ENCODE peak calls at places on chromosomes 3 and 15, in seven cellular contexts. U is CD8-positive, alpha-beta memory T cell; R is A673; S is Peyer's patch; T is pancreas; Q is sigmoid colon; K is NT2/D1. H is an unnamed sample. For H3K4me1, the result is how much of the 10 kb centered on the place peaks cover.

GRCh38 chr3:9147896-9148267 is 101.6 kb downstream of the SRGAP3 start:
- DNase-seq in R (no peak), U (no peak), T (no peak), Q (no peak), S (no peak), K (no peak), H (no peak)

GRCh38 chr15:74995779-74996765 is 709 bp downstream of the SCAMP5 start:
- DNase-seq in T (peak), U (peak), S (no peak), Q (no peak), K (no peak), R (no peak), H (no peak)

GRCh38 chr3:101202640-101203039 is 117.7 kb downstream of the IMPG2 start:
- DNase-seq in R (no peak), S (no peak), Q (no peak), K (no peak), U (no peak), T (no peak), H (no peak)

GRCh38 chr3:119898478-119899177 is 116.7 kb downstream of the NR1I2 start:
- DNase-seq in R (no peak), Q (no peak), U (no peak), T (no peak), S (no peak), K (no peak), H (no peak)

GRCh38 chr15:85094685-85095084 is 113.0 kb downstream of the PDE8A start:
- DNase-seq in Q (no peak), U (no peak), K (no peak), T (no peak), S (no peak), R (no peak), H (no peak)

GRCh38 chr3:24829632-24830229 is 335.1 kb upstream of the THRB start:
- DNase-seq in Q (no peak), T (peak), U (no peak), R (no peak), S (no peak), K (no peak), H (no peak)

GRCh38 chr3:194267744-194268658 is 83.1 kb downstream of the CPN2 start:
- DNase-seq in K (no peak), T (no peak), S (no peak), U (peak), R (no peak), Q (peak), H (no peak)

GRCh38 chr15:24645627-24646026 is 29.9 kb upstream of the NPAP1 start:
- DNase-seq in Q (no peak), R (no peak), T (no peak), K (no peak), S (no peak), U (no peak), H (no peak)

GRCh38 chr15:42728975-42729374 is 8.0 kb downstream of the CDAN1 start:
- DNase-seq in U (no peak), T (no peak), S (no peak), K (no peak), R (no peak), Q (no peak), H (no peak)

GRCh38 chr3:126538966-126539365 is 15.0 kb downstream of the CHST13 start:
- DNase-seq in R (no peak), K (no peak), S (no peak), T (no peak), Q (no peak), U (no peak), H (no peak)

GRCh38 chr3:29274667-29275066 is 6.2 kb upstream of the RBMS3 start:
- DNase-seq in U (no peak), T (no peak), S (no peak), R (no peak), Q (no peak), K (no peak), H (no peak)

GRCh38 chr3:12253521-12253920 is 35.3 kb upstream of the PPARG start:
- DNase-seq in U (no peak), Q (no peak), T (no peak), S (no peak), R (peak), K (no peak), H (no peak)

GRCh38 chr3:113249111-113249510 is 37.8 kb downstream of the BOC start:
- DNase-seq in Q (peak), U (no peak), K (no peak), S (no peak), R (no peak), T (no peak), H (no peak)

GRCh38 chr3:8879347-8879944 is 83.8 kb downstream of the RAD18 start:
- DNase-seq in S (no peak), Q (no peak), K (no peak), U (no peak), T (no peak), R (no peak), H (no peak)

GRCh38 chr3:111616417-111617105 is 21.4 kb upstream of the ZBED2 start:
- DNase-seq in T (no peak), R (peak), U (peak), K (no peak), S (peak), Q (no peak), H (peak)

GRCh38 chr3:64554086-64554920 is 133.5 kb downstream of the ADAMTS9 start:
- DNase-seq in K (no peak), Q (no peak), T (no peak), R (no peak), S (no peak), U (no peak), H (no peak)

GRCh38 chr3:120908803-120909601 is 997 bp downstream of the STXBP5L start:
- DNase-seq in U (no peak), T (no peak), Q (no peak), S (no peak), R (no peak), K (no peak), H (no peak)

GRCh38 chr3:29152379-29152778 is 128.5 kb upstream of the RBMS3 start:
- DNase-seq in Q (no peak), S (no peak), T (no peak), K (no peak), R (no peak), U (no peak), H (no peak)

GRCh38 chr15:83064859-83065258 is 2.2 kb downstream of the BTBD1 start:
- DNase-seq in S (no peak), R (no peak), T (no peak), Q (no peak), K (no peak), U (no peak), H (peak)

GRCh38 chr15:83065431-83065830 is 1.6 kb downstream of the BTBD1 start:
- DNase-seq in S (no peak), Q (no peak), U (no peak), R (no peak), K (no peak), T (no peak), H (no peak)

GRCh38 chr15:83061680-83062079 is 5.4 kb downstream of the BTBD1 start:
- DNase-seq in R (peak), Q (no peak), S (no peak), U (no peak), K (no peak), T (no peak), H (no peak)

GRCh38 chr15:83062768-83063180 is 4.3 kb downstream of the BTBD1 start:
- DNase-seq in U (no peak), K (no peak), R (no peak), S (no peak), T (no peak), Q (no peak), H (no peak)

DNA sequence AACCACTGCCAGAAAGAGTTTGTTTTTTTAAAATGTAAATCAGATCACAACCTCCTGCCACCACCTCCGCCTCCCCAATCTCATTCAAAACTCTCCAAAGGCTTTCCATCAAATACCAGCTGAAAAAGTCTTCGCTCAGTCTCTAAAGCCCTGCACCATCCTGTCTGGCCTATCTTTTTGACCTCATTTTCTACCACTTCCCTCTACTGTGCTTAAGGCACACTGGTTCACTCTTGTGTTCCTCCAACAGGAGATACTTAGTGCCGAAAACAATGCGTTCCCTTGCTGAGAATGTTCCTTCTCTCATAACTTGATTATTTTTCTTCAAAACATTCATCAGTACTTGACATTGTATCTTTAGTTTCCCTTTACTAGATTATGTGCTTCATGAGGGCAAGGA is 3.5 kb downstream of the BTBD1 start:
- DNase-seq in S (no peak), U (no peak), K (no peak), Q (no peak), R (no peak), T (no peak), H (no peak)
- H3K4me3 ChIP-seq in S (peak), U (peak), K (no peak), Q (no peak), R (no peak), T (no peak), H (peak)

DNA sequence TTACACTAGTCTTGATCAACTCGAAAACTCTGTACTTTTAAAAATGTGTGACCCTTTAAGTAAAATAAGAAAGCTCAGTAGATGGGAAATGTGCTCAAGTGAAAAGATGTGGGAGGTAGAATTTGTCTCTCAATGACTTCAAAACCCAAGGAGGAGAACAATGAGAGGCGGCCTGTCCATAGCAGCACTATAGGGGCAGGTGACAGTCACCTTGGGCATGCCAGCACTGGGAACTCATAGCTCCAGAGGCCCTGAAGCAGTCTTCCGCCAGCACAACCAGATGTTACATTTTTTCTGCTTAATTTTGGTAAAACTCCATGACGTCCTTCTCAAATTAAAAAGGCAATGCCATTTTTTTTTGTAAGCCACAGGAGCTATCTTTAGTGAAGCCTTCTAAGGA is 10.7 kb downstream of the IL17RD start:
- DNase-seq in Q (no peak), U (no peak), S (no peak), R (no peak), T (no peak), K (no peak), H (no peak)
- H3K4me1 ChIP-seq in Q (under half), U (under half), S (under half), R (half or more), T (under half), K (under half), H (under half)

DNA sequence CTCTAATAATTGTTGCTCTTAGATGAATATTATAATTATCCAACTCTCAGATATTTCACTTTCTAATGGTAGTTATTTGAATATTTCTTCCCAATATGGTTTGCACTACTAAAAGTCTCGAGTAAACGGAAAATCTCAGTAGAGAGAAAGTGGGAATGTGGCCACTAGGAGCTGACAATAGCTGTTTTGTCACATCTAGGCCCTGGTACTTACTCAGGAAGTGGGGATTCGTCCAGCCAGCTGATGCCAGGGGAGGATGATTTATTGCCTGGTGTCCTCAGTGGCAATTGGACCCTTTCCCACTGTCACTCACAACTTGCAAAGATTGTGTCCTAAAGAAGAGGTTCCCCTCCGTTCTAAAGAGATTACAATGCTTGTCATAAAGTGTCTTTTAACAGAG is 320.9 kb downstream of the MECOM start:
- DNase-seq in Q (no peak), R (peak), U (no peak), T (no peak), K (no peak), S (no peak), H (no peak)
- H3K4me3 ChIP-seq in Q (no peak), R (no peak), U (no peak), T (no peak), K (no peak), S (no peak), H (no peak)

GRCh38 chr3:106332135-106332534 is 463.3 kb upstream of the CBLB start:
- DNase-seq in K (no peak), Q (no peak), T (no peak), R (no peak), S (no peak), U (no peak), H (no peak)

GRCh38 chr3:106333911-106334618 is 465.3 kb upstream of the CBLB start:
- DNase-seq in K (no peak), S (no peak), T (no peak), U (peak), Q (no peak), R (no peak), H (peak)

GRCh38 chr3:106332884-106333283 is 464.1 kb upstream of the CBLB start:
- DNase-seq in R (peak), Q (no peak), T (no peak), U (no peak), K (no peak), S (no peak), H (peak)

GRCh38 chr3:106329505-106329904 is 460.7 kb upstream of the CBLB start:
- DNase-seq in K (no peak), U (no peak), Q (no peak), T (no peak), S (no peak), R (no peak), H (no peak)

DNA sequence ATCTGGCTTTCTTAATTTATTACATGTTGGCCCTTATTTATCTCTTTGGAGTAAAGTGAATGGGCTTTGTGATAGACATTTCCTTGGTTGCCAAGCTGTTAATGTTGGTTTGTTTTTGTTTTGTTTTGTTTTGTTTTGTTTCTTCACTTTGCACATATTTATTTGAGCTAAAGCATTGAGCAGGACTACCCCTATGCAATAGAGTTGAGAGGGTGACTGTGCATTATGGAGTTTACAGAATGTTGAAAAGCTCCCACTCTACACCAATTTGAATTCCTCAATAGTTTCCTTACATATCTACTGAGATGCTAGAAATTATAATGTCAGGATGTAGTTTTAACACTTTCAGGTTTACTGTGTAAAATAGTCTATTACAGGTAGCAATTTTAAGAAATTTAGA is 462.8 kb upstream of the CBLB start:
- DNase-seq in K (no peak), U (no peak), R (no peak), Q (no peak), T (no peak), S (no peak), H (no peak)
- H3K4me1 ChIP-seq in K (under half), U (under half), R (under half), Q (under half), T (under half), S (under half), H (under half)

GRCh38 chr15:60695713-60696522 is 217.0 kb upstream of the ICE2 start:
- DNase-seq in T (no peak), Q (no peak), R (no peak), K (no peak), S (no peak), U (peak), H (no peak)
- H3K4me3 ChIP-seq in T (no peak), Q (no peak), R (no peak), K (no peak), S (no peak), U (no peak), H (peak)

H was measured in CD4-positive, CD25-positive, alpha-beta regulatory T cell.